ENCODE peak calls at places on chromosome 18, in ten cellular contexts. One of them, this sample, is unnamed.

GRCh38 chr18:32530947-32531651 is 60.4 kb upstream of the GAREM1 start:
- DNase-seq in body of pancreas: no peak
- DNase-seq in heart left ventricle: no peak
- DNase-seq in tibial nerve: no peak
- DNase-seq in IMR-90: peak
- DNase-seq in ovary: no peak
- DNase-seq in uterus: no peak
- DNase-seq in HepG2: no peak
- DNase-seq in H54: no peak
- DNase-seq in transverse colon: no peak
- DNase-seq in this sample: no peak

GRCh38 chr18:45441110-45441842 is 174.0 kb upstream of the SLC14A2 start:
- DNase-seq in ovary: no peak
- DNase-seq in heart left ventricle: no peak
- DNase-seq in HepG2: no peak
- DNase-seq in uterus: no peak
- DNase-seq in body of pancreas: no peak
- DNase-seq in IMR-90: peak
- DNase-seq in tibial nerve: no peak
- DNase-seq in transverse colon: no peak
- DNase-seq in H54: no peak
- DNase-seq in this sample: no peak

GRCh38 chr18:78511666-78512065 is 468.0 kb upstream of the SALL3 start:
- DNase-seq in transverse colon: no peak
- DNase-seq in uterus: no peak
- DNase-seq in ovary: no peak
- DNase-seq in H54: no peak
- DNase-seq in HepG2: no peak
- DNase-seq in body of pancreas: no peak
- DNase-seq in heart left ventricle: no peak
- DNase-seq in IMR-90: no peak
- DNase-seq in tibial nerve: no peak
- DNase-seq in this sample: no peak

GRCh38 chr18:44876749-44877148 is 196.1 kb downstream of the SETBP1 start:
- DNase-seq in transverse colon: no peak
- DNase-seq in IMR-90: no peak
- DNase-seq in body of pancreas: no peak
- DNase-seq in tibial nerve: no peak
- DNase-seq in H54: no peak
- DNase-seq in ovary: no peak
- DNase-seq in uterus: no peak
- DNase-seq in heart left ventricle: no peak
- DNase-seq in HepG2: no peak
- DNase-seq in this sample: no peak

GRCh38 chr18:28183418-28184078 is 6.6 kb upstream of the CDH2 start:
- DNase-seq in IMR-90: peak
- DNase-seq in HepG2: peak
- DNase-seq in ovary: no peak
- DNase-seq in H54: peak
- DNase-seq in tibial nerve: no peak
- DNase-seq in transverse colon: no peak
- DNase-seq in heart left ventricle: no peak
- DNase-seq in uterus: no peak
- DNase-seq in body of pancreas: no peak
- DNase-seq in this sample: no peak

GRCh38 chr18:79216176-79216575 is 147.0 kb downstream of the ATP9B start:
- DNase-seq in transverse colon: no peak
- DNase-seq in IMR-90: no peak
- DNase-seq in ovary: no peak
- DNase-seq in H54: no peak
- DNase-seq in heart left ventricle: no peak
- DNase-seq in tibial nerve: no peak
- DNase-seq in body of pancreas: no peak
- DNase-seq in uterus: no peak
- DNase-seq in HepG2: no peak
- DNase-seq in this sample: no peak

GRCh38 chr18:80046961-80047541 is 12.8 kb downstream of the RBFA start:
- DNase-seq in HepG2: no peak
- DNase-seq in uterus: no peak
- DNase-seq in H54: no peak
- DNase-seq in heart left ventricle: no peak
- DNase-seq in ovary: no peak
- DNase-seq in transverse colon: no peak
- DNase-seq in body of pancreas: no peak
- DNase-seq in IMR-90: no peak
- DNase-seq in tibial nerve: no peak
- DNase-seq in this sample: no peak

GRCh38 chr18:75836516-75836915 is 409.0 kb upstream of the SMIM21 start:
- DNase-seq in transverse colon: no peak
- DNase-seq in body of pancreas: no peak
- DNase-seq in tibial nerve: no peak
- DNase-seq in ovary: no peak
- DNase-seq in uterus: no peak
- DNase-seq in H54: no peak
- DNase-seq in IMR-90: no peak
- DNase-seq in HepG2: no peak
- DNase-seq in heart left ventricle: no peak
- DNase-seq in this sample: no peak

GRCh38 chr18:67513285-67513684 is 3.2 kb downstream of the DSEL start:
- DNase-seq in ovary: no peak
- DNase-seq in HepG2: peak
- DNase-seq in tibial nerve: no peak
- DNase-seq in IMR-90: no peak
- DNase-seq in body of pancreas: no peak
- DNase-seq in H54: no peak
- DNase-seq in heart left ventricle: no peak
- DNase-seq in uterus: no peak
- DNase-seq in transverse colon: no peak
- DNase-seq in this sample: peak

GRCh38 chr18:48896875-48897511 is 53.8 kb downstream of the SMAD7 start:
- DNase-seq in ovary: no peak
- DNase-seq in body of pancreas: no peak
- DNase-seq in uterus: no peak
- DNase-seq in H54: peak
- DNase-seq in tibial nerve: peak
- DNase-seq in HepG2: peak
- DNase-seq in IMR-90: peak
- DNase-seq in heart left ventricle: peak
- DNase-seq in transverse colon: peak
- DNase-seq in this sample: peak

GRCh38 chr18:58579561-58580047 is 49.3 kb downstream of the ALPK2 start:
- DNase-seq in tibial nerve: no peak
- DNase-seq in ovary: no peak
- DNase-seq in heart left ventricle: no peak
- DNase-seq in body of pancreas: no peak
- DNase-seq in IMR-90: peak
- DNase-seq in uterus: no peak
- DNase-seq in HepG2: peak
- DNase-seq in H54: no peak
- DNase-seq in transverse colon: no peak
- DNase-seq in this sample: no peak
- TF ChIP-seq POLR2A in tibial nerve: no peak
- TF ChIP-seq POLR2A in ovary: no peak
- TF ChIP-seq POLR2A in heart left ventricle: no peak
- TF ChIP-seq POLR2A in body of pancreas: no peak
- TF ChIP-seq POLR2A in IMR-90: no peak
- TF ChIP-seq POLR2A in uterus: no peak
- TF ChIP-seq POLR2A in HepG2: no peak
- TF ChIP-seq POLR2A in H54: no peak
- TF ChIP-seq POLR2A in transverse colon: no peak
- TF ChIP-seq POLR2A in this sample: no peak

DNA sequence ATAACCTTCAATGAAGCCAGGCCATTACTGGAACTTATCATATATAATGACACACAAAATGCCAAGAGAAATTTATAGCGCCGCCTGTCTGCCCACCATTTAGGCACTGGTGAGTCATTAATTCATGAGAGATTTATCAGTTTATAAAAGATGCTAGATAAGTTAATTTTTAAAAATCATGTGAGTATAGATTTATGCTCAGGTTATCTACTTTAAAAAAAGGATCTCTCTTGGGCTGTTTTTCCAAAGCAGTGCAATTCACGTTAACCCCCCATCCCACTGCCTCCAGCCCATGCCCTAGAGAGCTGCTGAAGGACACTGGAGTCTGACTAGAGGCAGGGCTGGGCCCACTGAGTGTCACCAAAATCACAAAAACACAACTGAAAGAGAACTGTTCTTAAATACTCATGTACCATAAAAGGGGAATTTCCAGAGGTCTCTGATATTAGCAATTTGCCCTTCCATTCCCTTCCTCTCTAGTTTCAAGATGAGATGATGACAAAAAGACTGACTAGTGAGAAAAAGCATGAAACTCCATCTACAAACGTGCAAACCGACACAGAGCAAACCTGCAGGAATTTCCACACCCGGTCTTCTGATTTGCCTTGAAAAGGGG is 160.8 kb downstream of the BCL2 start:
- DNase-seq in body of pancreas: no peak
- DNase-seq in ovary: no peak
- DNase-seq in transverse colon: no peak
- DNase-seq in H54: no peak
- DNase-seq in tibial nerve: no peak
- DNase-seq in HepG2: no peak
- DNase-seq in IMR-90: no peak
- DNase-seq in uterus: no peak
- DNase-seq in heart left ventricle: no peak
- DNase-seq in this sample: no peak
- TF ChIP-seq POLR2A in body of pancreas: no peak
- TF ChIP-seq POLR2A in ovary: no peak
- TF ChIP-seq POLR2A in transverse colon: no peak
- TF ChIP-seq POLR2A in H54: no peak
- TF ChIP-seq POLR2A in tibial nerve: no peak
- TF ChIP-seq POLR2A in HepG2: no peak
- TF ChIP-seq POLR2A in IMR-90: no peak
- TF ChIP-seq POLR2A in uterus: no peak
- TF ChIP-seq POLR2A in heart left ventricle: no peak
- TF ChIP-seq POLR2A in this sample: no peak

GRCh38 chr18:26656944-26657536 is 108.7 kb upstream of the KCTD1 start:
- DNase-seq in H54: peak
- DNase-seq in heart left ventricle: peak
- DNase-seq in body of pancreas: peak
- DNase-seq in IMR-90: peak
- DNase-seq in transverse colon: peak
- DNase-seq in tibial nerve: peak
- DNase-seq in uterus: peak
- DNase-seq in HepG2: peak
- DNase-seq in ovary: peak
- DNase-seq in this sample: no peak
- TF ChIP-seq POLR2A in H54: no peak
- TF ChIP-seq POLR2A in heart left ventricle: peak
- TF ChIP-seq POLR2A in body of pancreas: peak
- TF ChIP-seq POLR2A in IMR-90: no peak
- TF ChIP-seq POLR2A in transverse colon: peak
- TF ChIP-seq POLR2A in tibial nerve: peak
- TF ChIP-seq POLR2A in uterus: peak
- TF ChIP-seq POLR2A in HepG2: no peak
- TF ChIP-seq POLR2A in ovary: no peak
- TF ChIP-seq POLR2A in this sample: no peak

GRCh38 chr18:47317824-47318508 is 66.5 kb upstream of the SKOR2 start:
- DNase-seq in heart left ventricle: no peak
- DNase-seq in IMR-90: no peak
- DNase-seq in HepG2: no peak
- DNase-seq in H54: no peak
- DNase-seq in tibial nerve: no peak
- DNase-seq in ovary: no peak
- DNase-seq in body of pancreas: no peak
- DNase-seq in uterus: no peak
- DNase-seq in transverse colon: no peak
- DNase-seq in this sample: no peak

GRCh38 chr18:47321815-47322214 is 70.4 kb upstream of the SKOR2 start:
- DNase-seq in H54: no peak
- DNase-seq in IMR-90: no peak
- DNase-seq in body of pancreas: no peak
- DNase-seq in ovary: no peak
- DNase-seq in tibial nerve: no peak
- DNase-seq in heart left ventricle: no peak
- DNase-seq in transverse colon: no peak
- DNase-seq in uterus: no peak
- DNase-seq in HepG2: no peak
- DNase-seq in this sample: no peak

DNA sequence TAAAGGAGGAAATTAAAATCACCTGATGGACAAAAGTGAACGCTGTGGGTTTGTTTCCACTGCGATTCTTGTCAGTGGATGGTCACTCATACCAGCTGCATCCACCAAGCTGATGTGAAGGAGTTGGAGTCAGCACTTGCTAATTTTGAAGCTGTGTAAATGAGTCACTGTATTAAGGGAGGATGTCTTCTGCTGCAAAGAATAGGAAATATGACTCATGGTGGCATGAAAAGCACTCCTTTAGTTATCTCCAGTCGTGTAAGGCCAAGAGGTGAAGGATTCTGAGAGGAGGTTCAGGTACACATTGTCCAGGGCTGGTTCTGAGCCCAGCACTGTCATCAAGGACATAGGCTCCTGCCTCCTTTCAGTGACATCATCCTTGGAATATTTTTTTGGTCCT is 71.7 kb upstream of the SKOR2 start:
- DNase-seq in IMR-90: no peak
- DNase-seq in body of pancreas: no peak
- DNase-seq in tibial nerve: no peak
- DNase-seq in heart left ventricle: no peak
- DNase-seq in uterus: no peak
- DNase-seq in ovary: no peak
- DNase-seq in H54: peak
- DNase-seq in HepG2: no peak
- DNase-seq in transverse colon: no peak
- DNase-seq in this sample: no peak
- TF ChIP-seq POLR2A in IMR-90: no peak
- TF ChIP-seq POLR2A in body of pancreas: no peak
- TF ChIP-seq POLR2A in tibial nerve: no peak
- TF ChIP-seq POLR2A in heart left ventricle: no peak
- TF ChIP-seq POLR2A in uterus: no peak
- TF ChIP-seq POLR2A in ovary: no peak
- TF ChIP-seq POLR2A in H54: no peak
- TF ChIP-seq POLR2A in HepG2: no peak
- TF ChIP-seq POLR2A in transverse colon: no peak
- TF ChIP-seq POLR2A in this sample: no peak